ENCODE peak calls at places on chromosome 6, in ten cellular contexts. A is thoracic aorta, F is skeletal muscle cell, V is brain microvascular endothelial cell, B is tibial nerve, I is astrocyte of the spinal cord, G is Kasumi-1, U is small intestine, N is fibroblast of pulmonary artery, S is K562. E is an unnamed sample.

GRCh38 chr6:16505711-16506362 is 255.4 kb downstream of the ATXN1 start:
- DNase-seq in N (peak; percentile 78), F (peak; percentile 78), B (no peak), A (no peak), U (no peak), V (peak; percentile 27), I (peak; percentile 72), S (no peak), G (no peak), E (peak; percentile 39)

GRCh38 chr6:154441995-154442310 is 68.5 kb downstream of the CNKSR3 start:
- DNase-seq in I (no peak), A (no peak), U (no peak), S (no peak), B (no peak), N (no peak), V (no peak), G (no peak), F (no peak), E (no peak)

GRCh38 chr6:4180653-4181255 is 45.4 kb upstream of the ECI2 start:
- DNase-seq in U (no peak), B (no peak), I (peak; percentile 24), S (peak; percentile 62), A (no peak), V (no peak), F (peak; percentile 7), G (no peak), N (peak; percentile 53), E (peak; percentile 39)

GRCh38 chr6:69138893-69139494 is 503.9 kb downstream of the ADGRB3 start:
- DNase-seq in G (no peak), S (no peak), U (no peak), F (no peak), I (peak; percentile 9), N (no peak), A (no peak), V (peak; percentile 12), B (no peak), E (no peak)

GRCh38 chr6:154367839-154368695 is 11.5 kb upstream of the IPCEF1 start:
- DNase-seq in V (no peak), G (no peak), B (no peak), U (no peak), N (no peak), F (no peak), A (no peak), S (no peak), I (no peak), E (no peak)

GRCh38 chr6:16276991-16277981 is 38.9 kb downstream of the GMPR start:
- DNase-seq in B (peak; percentile 16), G (peak; percentile 88), F (peak; percentile 41), I (peak; percentile 90), S (peak; percentile 93), N (peak; percentile 89), U (peak; percentile 84), A (peak; percentile 63), V (peak; percentile 91), E (peak; percentile 70)

GRCh38 chr6:165605901-165606739 is 56.9 kb downstream of the PDE10A start:
- DNase-seq in B (no peak), V (no peak), G (no peak), A (no peak), N (no peak), U (peak; percentile 35), S (no peak), F (no peak), I (no peak), E (no peak)

GRCh38 chr6:70651326-70651905 is 16.3 kb upstream of the SMAP1 start:
- DNase-seq in I (no peak), V (no peak), U (peak; percentile 55), F (no peak), A (no peak), N (no peak), G (no peak), B (no peak), S (no peak), E (no peak)

GRCh38 chr6:82980086-82980485 is 85.6 kb downstream of the UBE3D start:
- DNase-seq in B (no peak), V (no peak), A (no peak), F (peak; percentile 83), S (no peak), U (no peak), N (peak; percentile 68), G (no peak), I (peak; percentile 64), E (no peak)